ENCODE peak calls at places on chromosome 13, in ten cellular contexts. H is lung, N is MG63, I is left lung, P is mesenchymal stem cell, G is transverse colon, J is aorta, S is AG04450, M is heart left ventricle, W is cardiac muscle cell. B is an unnamed sample. For H3K27me3, the result is how much of the 10 kb centered on the place peaks cover.

GRCh38 chr13:46684287-46685001 is 112.5 kb downstream of the ESD start:
- DNase-seq in H (no peak), N (no peak), I (no peak), P (peak), G (no peak), J (no peak), S (no peak), M (no peak), W (peak), B (no peak)

GRCh38 chr13:32168136-32168535 is 136.6 kb downstream of the FRY start:
- DNase-seq in H (no peak), N (no peak), I (no peak), P (no peak), G (no peak), J (no peak), S (no peak), M (no peak), W (no peak), B (no peak)

GRCh38 chr13:64248371-64249065 is 2832.9 kb upstream of the PCDH20 start:
- DNase-seq in H (no peak), N (no peak), I (no peak), P (no peak), G (no peak), J (no peak), S (no peak), M (no peak), W (peak), B (no peak)

GRCh38 chr13:76991432-76991795 is 467 bp upstream of the CLN5 start:
- DNase-seq in H (peak), N (peak), I (peak), P (no peak), G (peak), J (no peak), S (no peak), M (peak), W (no peak), B (no peak)

GRCh38 chr13:41286370-41286769 is 23.0 kb upstream of the MTRF1 start:
- DNase-seq in H (no peak), N (no peak), I (no peak), P (no peak), G (no peak), J (no peak), S (no peak), M (no peak), W (no peak), B (no peak)

GRCh38 chr13:95676100-95676774 is 702 bp upstream of the DNAJC3 start:
- DNase-seq in H (no peak), N (peak), I (no peak), P (peak), G (peak), J (no peak), S (no peak), M (no peak), W (peak), B (no peak)

GRCh38 chr13:98206946-98207345 is 29.9 kb upstream of the RNF113B start:
- DNase-seq in H (no peak), N (no peak), I (no peak), P (peak), G (no peak), J (no peak), S (peak), M (no peak), W (peak), B (peak)

GRCh38 chr13:52750713-52751112 is 11.1 kb upstream of the CNMD start:
- DNase-seq in H (no peak), N (no peak), I (no peak), P (no peak), G (no peak), J (no peak), S (no peak), M (no peak), W (no peak), B (no peak)

GRCh38 chr13:99228737-99229691 is 28.4 kb downstream of the UBAC2 start:
- DNase-seq in H (no peak), N (no peak), I (no peak), P (peak), G (no peak), J (no peak), S (peak), M (no peak), W (no peak), B (peak)

GRCh38 chr13:41029629-41030028 is 10.5 kb upstream of the ELF1 start:
- DNase-seq in H (no peak), N (no peak), I (no peak), P (no peak), G (no peak), J (no peak), S (no peak), M (no peak), W (no peak), B (no peak)

GRCh38 chr13:22169473-22169872 is 498.6 kb downstream of the FGF9 start:
- DNase-seq in H (no peak), N (no peak), I (no peak), P (no peak), G (no peak), J (no peak), S (no peak), M (no peak), W (no peak), B (no peak)

GRCh38 chr13:52850396-52851152 is 2.1 kb upstream of the PCDH8 start:
- DNase-seq in H (peak), N (peak), I (peak), P (peak), G (peak), J (peak), S (no peak), M (peak), W (peak), B (no peak)

GRCh38 chr13:114032121-114032799 is 58.4 kb upstream of the C13orf46 start:
- DNase-seq in H (no peak), N (peak), I (no peak), P (peak), G (no peak), J (no peak), S (no peak), M (no peak), W (peak), B (peak)

GRCh38 chr13:83167203-83167602 is 715.1 kb downstream of the SLITRK1 start:
- DNase-seq in H (no peak), N (no peak), I (no peak), P (no peak), G (no peak), J (no peak), S (no peak), M (no peak), W (no peak), B (no peak)

DNA sequence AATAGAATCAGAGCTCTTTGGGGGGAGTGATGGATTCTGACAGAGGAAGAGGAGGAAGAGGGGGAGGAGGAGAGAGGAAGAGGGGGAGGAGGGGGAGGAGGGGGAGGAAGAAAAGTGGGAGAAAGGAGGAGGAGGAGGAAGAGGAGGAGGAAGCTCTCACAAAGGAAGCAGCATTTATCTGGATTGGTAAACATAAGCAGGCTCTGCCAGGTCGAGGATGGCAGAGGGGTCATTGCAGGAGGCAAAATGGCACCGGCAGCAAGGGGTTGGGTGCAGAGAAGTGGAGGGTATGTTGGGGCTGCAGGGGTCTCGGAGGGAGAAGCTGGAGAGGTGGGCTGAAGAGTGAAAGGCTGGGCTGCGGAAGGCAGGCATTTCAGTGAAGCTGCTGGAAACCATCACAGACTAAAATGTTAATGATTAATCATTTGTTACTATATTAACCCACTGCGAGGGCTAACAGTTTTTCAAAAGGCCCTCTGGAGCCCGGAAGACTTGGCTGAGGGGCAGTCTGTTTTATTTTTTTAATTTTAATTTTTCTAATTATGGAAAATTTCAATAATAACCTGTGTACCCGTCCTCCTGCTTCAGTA is 24.7 kb downstream of the TPT1 start:
- DNase-seq in H (no peak), N (no peak), I (no peak), P (no peak), G (no peak), J (no peak), S (no peak), M (no peak), W (no peak), B (no peak)
- H3K4me3 ChIP-seq in H (no peak), N (no peak), I (no peak), P (no peak), G (no peak), J (no peak), S (no peak), M (no peak), W (no peak), B (no peak)

GRCh38 chr13:104993708-104994107 is 1541.8 kb downstream of the EFNB2 start:
- DNase-seq in H (no peak), N (no peak), I (no peak), P (no peak), G (no peak), J (no peak), S (no peak), M (no peak), W (no peak), B (no peak)
- H3K27me3 ChIP-seq in H (under half), N (under half), I (under half), P (under half), G (under half), J (under half), S (under half), M (under half), W (under half), B (under half)

GRCh38 chr13:27293873-27294515 is 23.4 kb downstream of the RASL11A start:
- DNase-seq in H (no peak), N (no peak), I (no peak), P (no peak), G (no peak), J (no peak), S (no peak), M (no peak), W (no peak), B (no peak)
- H3K4me3 ChIP-seq in H (no peak), N (no peak), I (no peak), P (no peak), G (no peak), J (no peak), S (no peak), M (no peak), W (no peak), B (no peak)

GRCh38 chr13:19150712-19151228 is 30.9 kb downstream of the TUBA3C start:
- DNase-seq in H (no peak), N (no peak), I (no peak), P (no peak), G (no peak), J (no peak), S (no peak), M (peak), W (no peak), B (no peak)
- H3K27me3 ChIP-seq in H (under half), N (under half), I (under half), P (under half), G (under half), J (under half), S (under half), M (under half), W (under half), B (under half)

DNA sequence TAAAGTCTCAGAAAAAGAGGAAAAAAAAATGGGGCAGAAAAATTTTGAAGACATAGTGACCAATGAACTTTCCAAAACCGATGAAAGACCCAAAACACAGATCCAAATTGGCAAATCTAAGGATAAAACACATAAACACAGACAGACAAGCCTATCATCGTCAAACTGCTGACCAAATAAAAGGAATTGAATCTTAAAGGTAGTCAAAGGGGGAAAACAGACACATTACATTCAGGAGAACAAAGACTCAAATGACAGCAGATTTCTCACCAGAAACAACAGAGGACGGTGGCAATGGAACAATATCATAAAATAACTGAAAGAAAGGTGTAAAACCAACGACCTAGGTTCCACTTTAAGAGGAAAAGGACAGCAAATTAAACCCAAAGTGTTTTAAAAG is 10.2 kb downstream of the RBM26 start:
- DNase-seq in H (no peak), N (no peak), I (no peak), P (no peak), G (no peak), J (no peak), S (no peak), M (no peak), W (no peak), B (no peak)
- H3K4me3 ChIP-seq in H (no peak), N (no peak), I (no peak), P (no peak), G (no peak), J (no peak), S (no peak), M (no peak), W (no peak), B (no peak)

GRCh38 chr13:43786766-43787517 is at the start of gene ENOX1:
- DNase-seq in H (no peak), N (peak), I (peak), P (peak), G (peak), J (peak), S (peak), M (peak), W (peak), B (peak)
- H3K27me3 ChIP-seq in H (under half), N (under half), I (half or more), P (under half), G (under half), J (under half), S (under half), M (under half), W (under half), B (under half)

GRCh38 chr13:24252136-24252535 is 57.2 kb upstream of the C1QTNF9 start:
- DNase-seq in H (no peak), N (no peak), I (no peak), P (no peak), G (no peak), J (no peak), S (no peak), M (no peak), W (no peak), B (no peak)
- H3K4me3 ChIP-seq in H (peak), N (no peak), I (no peak), P (no peak), G (peak), J (no peak), S (no peak), M (no peak), W (no peak), B (no peak)

GRCh38 chr13:39378293-39378692 is 224.7 kb downstream of the LHFPL6 start:
- DNase-seq in H (no peak), N (no peak), I (no peak), P (no peak), G (no peak), J (no peak), S (no peak), M (no peak), W (no peak), B (no peak)

GRCh38 chr13:39379667-39380655 is 223.0 kb downstream of the LHFPL6 start:
- DNase-seq in H (no peak), N (peak), I (no peak), P (no peak), G (no peak), J (no peak), S (no peak), M (no peak), W (no peak), B (no peak)

GRCh38 chr13:39385154-39385553 is 217.8 kb downstream of the LHFPL6 start:
- DNase-seq in H (no peak), N (no peak), I (no peak), P (no peak), G (no peak), J (no peak), S (no peak), M (no peak), W (no peak), B (no peak)

GRCh38 chr13:39379118-39379517 is 223.9 kb downstream of the LHFPL6 start:
- DNase-seq in H (no peak), N (no peak), I (no peak), P (no peak), G (no peak), J (no peak), S (no peak), M (no peak), W (no peak), B (no peak)

GRCh38 chr13:39381456-39381855 is 221.5 kb downstream of the LHFPL6 start:
- DNase-seq in H (no peak), N (no peak), I (no peak), P (no peak), G (no peak), J (no peak), S (no peak), M (no peak), W (no peak), B (no peak)
- H3K27me3 ChIP-seq in H (under half), N (under half), I (under half), P (under half), G (under half), J (under half), S (under half), M (under half), W (under half), B (under half)

GRCh38 chr13:90902255-90902654 is 445.2 kb upstream of the MIR17HG start:
- DNase-seq in H (no peak), N (no peak), I (no peak), P (no peak), G (no peak), J (no peak), S (no peak), M (no peak), W (no peak), B (no peak)
- H3K4me3 ChIP-seq in H (no peak), N (no peak), I (no peak), P (no peak), G (no peak), J (no peak), S (no peak), M (no peak), W (no peak), B (no peak)

GRCh38 chr13:111968611-111969010 is 98.3 kb upstream of the SOX1 start:
- DNase-seq in H (no peak), N (no peak), I (no peak), P (no peak), G (no peak), J (peak), S (no peak), M (no peak), W (no peak), B (no peak)

GRCh38 chr13:111973186-111974064 is 93.5 kb upstream of the SOX1 start:
- DNase-seq in H (no peak), N (no peak), I (no peak), P (no peak), G (no peak), J (peak), S (no peak), M (no peak), W (no peak), B (no peak)

GRCh38 chr13:111972261-111972780 is 94.6 kb upstream of the SOX1 start:
- DNase-seq in H (no peak), N (no peak), I (no peak), P (no peak), G (no peak), J (peak), S (no peak), M (no peak), W (no peak), B (no peak)

GRCh38 chr13:111969551-111970135 is 97.3 kb upstream of the SOX1 start:
- DNase-seq in H (no peak), N (no peak), I (no peak), P (no peak), G (no peak), J (peak), S (no peak), M (no peak), W (no peak), B (no peak)

GRCh38 chr13:111970501-111971155 is 96.3 kb upstream of the SOX1 start:
- DNase-seq in H (no peak), N (no peak), I (no peak), P (no peak), G (no peak), J (peak), S (no peak), M (no peak), W (no peak), B (no peak)
- H3K27me3 ChIP-seq in H (under half), N (under half), I (half or more), P (under half), G (under half), J (under half), S (under half), M (half or more), W (half or more), B (under half)

B was measured in brain microvascular endothelial cell.